ENCODE peak calls at places on chromosome 7, in six cellular contexts. L, H, V, E, K and Z are unnamed samples.

GRCh38 chr7:63376873-63377272 is 621.8 kb upstream of the ZNF722 start:
- DNase-seq in L (no peak), K (no peak), H (no peak), V (no peak), E (no peak), Z (no peak)

GRCh38 chr7:147524726-147525245 is 1065.8 kb upstream of the C7orf33 start:
- DNase-seq in H (no peak), V (no peak), L (no peak), K (no peak), E (peak; percentile 15), Z (no peak)

GRCh38 chr7:95933618-95934017 is 161.3 kb downstream of the DYNC1I1 start:
- DNase-seq in L (no peak), E (no peak), K (no peak), V (peak; percentile 48), H (no peak), Z (no peak)

GRCh38 chr7:5667391-5667790 is 114.1 kb downstream of the RNF216 start:
- DNase-seq in K (peak; percentile 14), E (no peak), V (no peak), H (no peak), L (no peak), Z (no peak)

GRCh38 chr7:82442492-82443043 is 1.0 kb downstream of the CACNA2D1 start:
- DNase-seq in E (no peak), L (peak; percentile 31), K (no peak), H (no peak), V (no peak), Z (peak; percentile 15)

GRCh38 chr7:108716783-108717182 is 147.1 kb downstream of the DNAJB9 start:
- DNase-seq in V (no peak), K (no peak), E (peak; percentile 1), H (peak; percentile 57), L (no peak), Z (no peak)

GRCh38 chr7:5419523-5420107 is 4.0 kb downstream of the TNRC18 start:
- DNase-seq in K (peak; percentile 46), V (no peak), L (peak; percentile 82), E (peak; percentile 52), H (peak; percentile 17), Z (peak; percentile 75)

GRCh38 chr7:80902716-80903308 is 16.0 kb downstream of the SEMA3C start:
- DNase-seq in V (no peak), L (no peak), E (no peak), K (no peak), H (peak; percentile 63), Z (no peak)

GRCh38 chr7:156327916-156328315 is 312.7 kb upstream of the RNF32 start:
- DNase-seq in L (peak; percentile 12), E (no peak), V (no peak), H (no peak), K (no peak), Z (no peak)

GRCh38 chr7:22240904-22241571 is 115.9 kb downstream of the RAPGEF5 start:
- DNase-seq in L (no peak), E (no peak), V (no peak), K (no peak), H (peak; percentile 18), Z (no peak)

GRCh38 chr7:39721345-39721744 is 98.0 kb downstream of the RALA start:
- DNase-seq in H (no peak), K (no peak), E (no peak), V (no peak), L (no peak), Z (no peak)

GRCh38 chr7:50584793-50585399 is 19.7 kb upstream of the DDC start:
- DNase-seq in H (peak; percentile 87), K (peak; percentile 42), L (no peak), E (no peak), V (no peak), Z (no peak)

GRCh38 chr7:148862481-148862880 is 21.6 kb downstream of the EZH2 start:
- DNase-seq in V (no peak), K (no peak), H (no peak), L (no peak), E (peak; percentile 35), Z (no peak)

GRCh38 chr7:30312186-30312585 is 27.8 kb downstream of the ZNRF2 start:
- DNase-seq in V (no peak), E (no peak), H (peak; percentile 28), K (no peak), L (peak; percentile 49), Z (no peak)

GRCh38 chr7:77337456-77337990 is 78.6 kb downstream of the GSAP start:
- DNase-seq in V (no peak), L (no peak), K (no peak), H (no peak), E (no peak), Z (no peak)

GRCh38 chr7:68176974-68177373 is 1180.3 kb downstream of the TYW1 start:
- DNase-seq in K (peak; percentile 26), L (peak; percentile 80), V (peak; percentile 54), H (peak; percentile 48), E (peak; percentile 53), Z (peak; percentile 71)

GRCh38 chr7:100673942-100674431 is 447 bp downstream of the GNB2 start:
- DNase-seq in L (no peak), V (no peak), H (no peak), K (no peak), E (peak; percentile 60), Z (no peak)

GRCh38 chr7:40437936-40438634 is 303.3 kb downstream of the SUGCT start:
- DNase-seq in L (no peak), K (no peak), E (peak; percentile 51), V (no peak), H (no peak), Z (no peak)

GRCh38 chr7:128919241-128919640 is 8.7 kb upstream of the KCP start:
- DNase-seq in L (no peak), E (no peak), H (no peak), K (no peak), V (peak; percentile 41), Z (no peak)

GRCh38 chr7:157309990-157310668 is 26.7 kb upstream of the DNAJB6 start:
- DNase-seq in K (peak; percentile 78), L (no peak), E (peak; percentile 96), V (no peak), H (peak; percentile 97), Z (peak; percentile 95)

GRCh38 chr7:117164578-117164977 is 158.3 kb downstream of the WNT2 start:
- DNase-seq in L (no peak), E (peak; percentile 91), K (no peak), V (no peak), H (peak; percentile 79), Z (no peak)

GRCh38 chr7:98869374-98870070 is at the start of gene TMEM130:
- DNase-seq in H (no peak), V (no peak), K (no peak), E (peak; percentile 40), L (peak; percentile 65), Z (peak; percentile 43)

GRCh38 chr7:36796850-36797618 is 72.7 kb upstream of the AOAH start:
- DNase-seq in E (no peak), K (no peak), L (no peak), H (no peak), V (no peak), Z (no peak)

GRCh38 chr7:77674878-77675277 is 21.4 kb upstream of the RSBN1L start:
- DNase-seq in K (peak; percentile 65), H (peak; percentile 94), L (no peak), V (no peak), E (peak; percentile 79), Z (no peak)

GRCh38 chr7:116949941-116950801 is 3.1 kb upstream of the ST7 start:
- DNase-seq in K (no peak), V (no peak), E (no peak), H (no peak), L (no peak), Z (no peak)

GRCh38 chr7:159034988-159035387 is 109.7 kb downstream of the VIPR2 start:
- DNase-seq in V (no peak), L (no peak), E (no peak), K (no peak), H (no peak), Z (no peak)

GRCh38 chr7:140231779-140232491 is 55.2 kb upstream of the KDM7A start:
- DNase-seq in K (no peak), V (peak; percentile 55), E (no peak), H (peak; percentile 51), L (no peak), Z (no peak)
- TF ChIP-seq EZH2 in K (no peak), V (no peak), E (no peak), H (no peak), L (no peak), Z (no peak)

GRCh38 chr7:47610506-47611044 is 28.7 kb upstream of the TNS3 start:
- DNase-seq in V (no peak), H (no peak), L (no peak), K (no peak), E (peak; percentile 57), Z (no peak)
- H3K27ac ChIP-seq in V (no peak overlapping the region), H (no peak overlapping the region), L (no peak overlapping the region), K (no peak overlapping the region), E (peak overlapping the region; percentile 29), Z (no peak overlapping the region)

GRCh38 chr7:14835399-14835798 is 67.2 kb downstream of the DGKB start:
- DNase-seq in E (no peak), L (no peak), H (no peak), V (no peak), K (no peak), Z (no peak)

GRCh38 chr7:14834888-14835287 is 67.7 kb downstream of the DGKB start:
- DNase-seq in L (no peak), H (peak; percentile 77), E (peak; percentile 83), K (no peak), V (no peak), Z (no peak)

GRCh38 chr7:14836006-14836405 is 66.5 kb downstream of the DGKB start:
- DNase-seq in H (no peak), L (no peak), E (peak; percentile 10), K (no peak), V (no peak), Z (no peak)

GRCh38 chr7:14833707-14834106 is 68.8 kb downstream of the DGKB start:
- DNase-seq in V (no peak), K (no peak), E (peak; percentile 53), L (no peak), H (no peak), Z (peak; percentile 75)

DNA sequence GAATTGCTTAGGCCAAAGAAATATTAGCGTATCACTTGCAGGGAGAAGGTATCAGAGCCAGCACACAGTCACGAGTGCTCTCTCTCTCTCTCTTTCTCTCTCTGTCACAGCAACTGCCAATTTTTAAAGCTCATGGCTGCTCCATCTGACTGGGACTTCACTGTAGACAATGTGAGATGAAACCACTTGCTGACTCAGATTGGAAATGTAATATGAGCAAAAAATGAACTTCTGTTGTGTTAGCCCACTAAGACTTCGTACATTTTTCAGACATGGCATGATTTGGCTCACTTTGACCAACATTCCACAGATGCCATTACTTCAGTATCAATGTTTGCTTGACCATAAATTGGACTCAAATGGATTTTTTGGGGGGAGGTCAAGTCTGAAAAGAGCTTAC is 68.1 kb downstream of the DGKB start:
- DNase-seq in H (peak; percentile 80), V (peak; percentile 15), E (peak; percentile 78), L (no peak), K (no peak), Z (no peak)
- H3F3A ChIP-seq in H (no peaks in the 10 kb centered on the region), V (no peaks in the 10 kb centered on the region), E (peaks cover 50% of the 10 kb centered on the region), L (peaks cover 5% of the 10 kb centered on the region), K (no peaks in the 10 kb centered on the region), Z (no peaks in the 10 kb centered on the region)

GRCh38 chr7:140641532-140642191 is 1.0 kb upstream of the DENND2A start:
- DNase-seq in L (peak; percentile 42), H (no peak), V (no peak), K (no peak), E (no peak), Z (peak; percentile 59)
- TF ChIP-seq EZH2 in L (no peak), H (no peak), V (no peak), K (no peak), E (no peak), Z (no peak)